ENCODE peak calls at places on chromosomes 16 and 17, in four cellular contexts. K, M, U and Z are unnamed samples.

GRCh38 chr17:74185786-74186185 is 17.7 kb upstream of the RPL38 start:
- DNase-seq in K (no peak), M (peak), U (no peak), Z (no peak)

GRCh38 chr16:66590322-66590721 is 11.1 kb downstream of the CMTM2 start:
- DNase-seq in K (no peak), M (no peak), U (no peak), Z (no peak)

GRCh38 chr16:89422905-89423630 is 67.3 kb downstream of the ANKRD11 start:
- DNase-seq in K (no peak), M (no peak), U (no peak), Z (no peak)

GRCh38 chr16:12210258-12210880 is 233.8 kb downstream of the SNX29 start:
- DNase-seq in K (no peak), M (no peak), U (no peak), Z (no peak)

GRCh38 chr16:61885343-61885742 is 150.9 kb downstream of the CDH8 start:
- DNase-seq in K (no peak), M (no peak), U (no peak), Z (no peak)

GRCh38 chr17:68326681-68327080 is 35.4 kb downstream of the ARSG start:
- DNase-seq in K (no peak), M (no peak), U (no peak), Z (no peak)

GRCh38 chr17:41383690-41384089 is 1.6 kb upstream of the KRT34 start:
- DNase-seq in K (no peak), M (no peak), U (no peak), Z (no peak)

GRCh38 chr17:80599546-80600305 is 55.1 kb downstream of the RPTOR start:
- DNase-seq in K (no peak), M (no peak), U (no peak), Z (no peak)

GRCh38 chr17:512926-513325 is 160.3 kb upstream of the RPH3AL start:
- DNase-seq in K (no peak), M (no peak), U (no peak), Z (no peak)

GRCh38 chr17:29664743-29665479 is 42.2 kb upstream of the CORO6 start:
- DNase-seq in K (peak), M (no peak), U (no peak), Z (no peak)

GRCh38 chr17:82281502-82282238 is 8.2 kb upstream of the CSNK1D start:
- DNase-seq in K (no peak), M (no peak), U (no peak), Z (no peak)

GRCh38 chr16:69890114-69890890 is 60.8 kb upstream of the CLEC18A start:
- DNase-seq in K (no peak), M (peak), U (peak), Z (no peak)

GRCh38 chr17:34852614-34853013 is 108.6 kb downstream of the CCT6B start:
- DNase-seq in K (no peak), M (no peak), U (no peak), Z (no peak)

GRCh38 chr17:50047488-50048126 is 8.3 kb upstream of the ITGA3 start:
- DNase-seq in K (peak), M (no peak), U (no peak), Z (no peak)

GRCh38 chr16:1062895-1063294 is 9.7 kb upstream of the SSTR5 start:
- DNase-seq in K (no peak), M (no peak), U (no peak), Z (no peak)

GRCh38 chr17:58344047-58344790 is 7.8 kb downstream of the SUPT4H1 start:
- DNase-seq in K (no peak), M (no peak), U (no peak), Z (no peak)

GRCh38 chr16:89890200-89890599 is 16.8 kb downstream of the TCF25 start:
- DNase-seq in K (no peak), M (no peak), U (no peak), Z (no peak)

GRCh38 chr17:5804226-5804625 is 219.9 kb upstream of the NLRP1 start:
- DNase-seq in K (no peak), M (no peak), U (no peak), Z (no peak)

GRCh38 chr16:82880361-82880760 is 253.6 kb downstream of the CDH13 start:
- DNase-seq in K (no peak), M (no peak), U (no peak), Z (no peak)

GRCh38 chr17:19337712-19338023 is 24.9 kb downstream of the B9D1 start:
- DNase-seq in K (no peak), M (no peak), U (no peak), Z (no peak)

GRCh38 chr17:352421-353212 is at the start of gene RPH3AL:
- DNase-seq in K (no peak), M (no peak), U (peak), Z (peak)

GRCh38 chr17:75707096-75707720 is 14.1 kb upstream of the ITGB4 start:
- DNase-seq in K (no peak), M (no peak), U (no peak), Z (no peak)

GRCh38 chr16:14476183-14476582 is 153.9 kb downstream of the PARN start:
- DNase-seq in K (no peak), M (no peak), U (no peak), Z (no peak)

GRCh38 chr17:45077643-45078042 is 16.5 kb downstream of the NMT1 start:
- DNase-seq in K (no peak), M (no peak), U (no peak), Z (no peak)

GRCh38 chr17:5868916-5869475 is 201.2 kb upstream of the WSCD1 start:
- DNase-seq in K (no peak), M (no peak), U (no peak), Z (no peak)

GRCh38 chr16:48576927-48577326 is 33.1 kb downstream of the N4BP1 start:
- DNase-seq in K (no peak), M (no peak), U (no peak), Z (no peak)